ENCODE peak calls at places on chromosomes 12 and 14, in four cellular contexts. Y is IMR-90, K is neuronal stem cell, X is mesendoderm. H is an unnamed sample.
A peak's percentile ranks its signal among the peaks of the same experiment; 100 is the strongest.

GRCh38 chr12:64510687-64511086 is 58.8 kb downstream of the TBK1 start:
- DNase-seq in Y (no peak), K (no peak), X (no peak), H (no peak)

GRCh38 chr14:29061702-29062101 is 295.1 kb downstream of the FOXG1 start:
- DNase-seq in K (no peak), X (no peak), Y (no peak), H (no peak)

GRCh38 chr12:42322567-42322966 is 3.3 kb downstream of the ZCRB1 start:
- DNase-seq in K (no peak), X (no peak), Y (no peak), H (no peak)

GRCh38 chr12:31118831-31119530 is 45.3 kb downstream of the DDX11 start:
- DNase-seq in X (peak; percentile 88), K (peak; percentile 62), Y (no peak), H (no peak)

GRCh38 chr12:13204428-13204827 is 7.9 kb downstream of the EMP1 start:
- DNase-seq in X (no peak), Y (peak; percentile 93), K (no peak), H (no peak)

GRCh38 chr14:54690887-54691286 is 124.0 kb downstream of the SAMD4A start:
- DNase-seq in Y (no peak), X (no peak), K (no peak), H (no peak)

GRCh38 chr12:1878214-1878613 is 40.2 kb downstream of the CACNA2D4 start:
- DNase-seq in Y (no peak), X (no peak), K (no peak), H (no peak)

GRCh38 chr14:85576848-85577541 is 47.1 kb downstream of the FLRT2 start:
- DNase-seq in X (no peak), K (no peak), Y (peak; percentile 35), H (no peak)

GRCh38 chr12:124565071-124565491 is 2.3 kb downstream of the NCOR2 start:
- DNase-seq in X (peak; percentile 52), K (no peak), Y (no peak), H (no peak)

GRCh38 chr12:115004469-115005146 is 320.6 kb upstream of the TBX3 start:
- DNase-seq in Y (no peak), K (no peak), X (no peak), H (no peak)

GRCh38 chr12:89836026-89836425 is 127.4 kb upstream of the ATP2B1 start:
- DNase-seq in K (no peak), X (peak; percentile 45), Y (peak; percentile 4), H (no peak)

GRCh38 chr12:12983420-12984035 is 16.5 kb downstream of the HEBP1 start:
- DNase-seq in X (peak; percentile 49), K (no peak), Y (peak; percentile 69), H (peak; percentile 43)

GRCh38 chr14:68762944-68763831 is 29.7 kb downstream of the ZFP36L1 start:
- DNase-seq in K (peak; percentile 33), Y (peak; percentile 76), X (peak; percentile 97), H (no peak)

GRCh38 chr14:34365309-34365915 is 96.6 kb downstream of the SPTSSA start:
- DNase-seq in K (no peak), Y (peak; percentile 13), X (no peak), H (peak; percentile 31)

GRCh38 chr14:98077176-98077575 is 1194.8 kb downstream of the BCL11B start:
- DNase-seq in Y (no peak), K (no peak), X (no peak), H (no peak)

GRCh38 chr14:100376751-100377171 is 53.6 kb downstream of the SLC25A47 start:
- DNase-seq in K (no peak), Y (peak; percentile 23), X (peak; percentile 67), H (peak; percentile 70)

GRCh38 chr14:103343164-103343879 is 9.3 kb downstream of the EIF5 start:
- DNase-seq in Y (no peak), K (no peak), X (no peak), H (no peak)

GRCh38 chr14:77641534-77642341 is 25.3 kb upstream of the SPTLC2 start:
- DNase-seq in K (no peak), X (no peak), Y (peak; percentile 47), H (peak; percentile 80)

GRCh38 chr12:93762059-93762719 is 85.0 kb downstream of the CRADD start:
- DNase-seq in X (no peak), K (no peak), Y (peak; percentile 50), H (no peak)

DNA sequence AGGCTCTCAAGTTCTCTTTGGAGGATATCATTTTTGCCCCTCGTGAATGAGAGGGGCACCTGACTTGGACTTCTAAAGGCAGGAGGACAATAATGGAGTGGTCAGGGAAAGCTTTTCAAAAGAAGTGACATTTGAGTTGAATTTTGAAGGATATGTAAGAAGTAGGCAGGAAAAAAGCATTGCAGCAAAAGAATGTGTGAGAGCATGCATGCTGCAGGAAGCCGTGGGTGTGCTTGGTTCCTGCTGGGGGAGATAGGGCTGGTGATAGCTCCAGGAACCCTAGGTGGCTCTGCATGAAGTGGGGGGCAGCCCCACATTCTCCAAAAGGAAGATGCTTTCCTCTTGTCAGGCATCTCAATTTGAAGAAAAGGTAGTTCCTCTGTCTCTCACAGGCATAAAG is 23.1 kb downstream of the ACVR1B start:
- DNase-seq in X (peak; percentile 30), Y (no peak), K (no peak), H (no peak)
- H3K4ac ChIP-seq in X (no peak overlapping the region), Y (peak overlapping the region; percentile 44), K (no peak overlapping the region), H (no peak overlapping the region)

GRCh38 chr14:26941521-26941920 is 343.7 kb upstream of the NOVA1 start:
- DNase-seq in X (no peak), K (no peak), Y (no peak), H (no peak)

DNA sequence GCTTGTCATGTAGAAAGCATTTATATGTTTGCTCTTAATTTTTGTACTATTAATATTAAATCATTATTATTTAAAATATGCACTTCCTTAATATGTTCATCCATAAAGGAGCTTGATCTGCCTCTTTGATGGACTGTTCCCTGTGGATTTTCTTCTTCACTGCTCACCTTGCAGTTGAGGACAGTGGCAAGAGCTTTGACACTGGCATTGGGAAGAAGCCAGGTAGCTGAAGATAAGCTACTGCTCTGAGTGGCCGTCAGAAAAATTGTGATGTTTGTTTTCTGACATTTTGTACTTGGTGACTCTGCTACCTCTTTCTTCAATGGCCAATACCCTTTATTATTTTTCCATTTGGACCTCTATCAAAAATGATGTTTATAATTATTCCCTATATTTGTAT is 349.4 kb upstream of the NOVA1 start:
- DNase-seq in X (no peak), Y (no peak), K (no peak), H (no peak)
- H3K4ac ChIP-seq in X (no peak overlapping the region), Y (no peak overlapping the region), K (no peak overlapping the region), H (no peak overlapping the region)

DNA sequence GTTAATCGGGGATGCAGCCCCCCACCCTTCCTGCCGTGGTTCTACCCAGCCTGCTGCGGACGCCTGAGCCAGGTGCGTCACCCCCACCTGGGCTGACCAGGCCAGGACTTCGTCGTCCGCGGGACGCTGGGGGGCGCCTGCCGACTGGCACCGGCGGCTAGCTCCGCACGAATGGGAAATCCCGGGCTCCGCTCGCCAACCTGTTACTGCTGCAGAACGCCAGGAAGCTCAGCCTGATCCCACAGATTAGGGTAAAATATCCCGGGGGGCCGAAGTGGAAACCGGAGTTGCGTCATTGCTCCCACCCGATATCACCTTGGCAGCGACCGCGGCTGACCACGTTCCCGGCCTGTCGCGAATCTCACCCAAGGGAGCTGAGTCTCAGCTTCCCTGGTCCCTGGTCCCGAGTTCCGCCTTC is 528 bp upstream of the VDR start:
- DNase-seq in Y (no peak), K (no peak), X (no peak), H (no peak)
- H3K4ac ChIP-seq in Y (no peak overlapping the region), K (no peak overlapping the region), X (no peak overlapping the region), H (no peak overlapping the region)

GRCh38 chr12:130680451-130680990 is 35.6 kb downstream of the RIMBP2 start:
- DNase-seq in Y (no peak), X (no peak), K (no peak), H (no peak)
- H3K4ac ChIP-seq in Y (no peak overlapping the region), X (no peak overlapping the region), K (no peak overlapping the region), H (no peak overlapping the region)

DNA sequence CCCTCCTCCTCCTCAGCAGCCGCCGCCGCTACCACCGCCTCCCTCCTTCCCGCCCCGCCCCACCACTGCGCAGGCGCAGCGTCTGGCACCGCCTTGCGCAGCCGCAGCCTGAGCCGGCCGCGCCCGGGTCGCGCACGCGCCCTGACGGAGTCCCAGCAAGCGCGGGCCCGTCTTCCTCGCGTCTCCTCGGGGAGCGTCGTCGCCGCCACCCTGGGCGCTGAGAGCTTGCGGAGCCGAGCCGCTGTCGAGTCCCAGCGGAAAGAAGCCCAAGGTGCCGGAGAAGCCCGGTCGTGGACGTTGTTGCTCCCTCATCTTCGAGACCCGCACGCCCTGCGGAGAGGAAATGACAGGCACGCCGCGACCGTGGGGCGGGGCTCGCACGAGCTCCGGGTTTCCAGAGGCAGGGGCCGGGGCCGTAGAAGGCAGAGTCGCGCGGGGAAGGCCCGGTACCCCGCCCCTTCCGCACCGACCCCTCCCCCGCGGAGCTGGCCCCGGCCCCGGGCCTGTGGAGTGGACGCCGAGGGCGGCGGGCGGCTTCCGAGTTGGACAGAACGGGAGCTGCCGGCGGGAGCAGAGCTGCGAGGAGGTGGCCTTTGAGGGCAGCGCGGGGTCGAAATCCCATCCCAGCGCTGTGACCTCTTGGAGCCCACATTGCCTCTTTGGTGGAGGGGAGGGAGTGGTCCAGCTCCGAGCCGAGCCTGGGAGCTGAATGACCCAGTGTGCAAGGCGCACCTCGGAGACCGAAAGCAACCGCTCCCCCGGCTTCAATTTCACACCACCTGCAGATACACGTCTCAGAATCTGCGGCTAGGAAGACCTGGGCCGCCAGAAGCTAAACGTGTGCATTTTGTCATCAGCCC is 469 bp upstream of the RAB35 start:
- DNase-seq in Y (peak; percentile 90), K (peak; percentile 96), X (peak; percentile 96), H (peak; percentile 87)
- H3K4ac ChIP-seq in Y (peak overlapping the region; percentile 97), K (no peak overlapping the region), X (peak overlapping the region; percentile 64), H (peak overlapping the region; percentile 76)